ENCODE peak calls at places on chromosomes 4 and X, in eight cellular contexts. L is mucosa of gallbladder, K is tibial artery, W is upper lobe of left lung, Y is NCI-H2081, C is HS-5, Q is GM04504, E is ELF-1. B is an unnamed sample.

GRCh38 chr4:2684486-2684885 is 71.7 kb downstream of the TNIP2 start:
- DNase-seq in L (no peak), K (no peak), W (no peak), Y (no peak), C (no peak), Q (no peak), E (no peak), B (peak)

GRCh38 chrX:74009041-74009440 is 294.9 kb upstream of the ZCCHC13 start:
- DNase-seq in L (no peak), K (no peak), W (no peak), Y (no peak), C (no peak), Q (no peak), E (no peak), B (no peak)

GRCh38 chrX:38117485-38117884 is 103.2 kb downstream of the SRPX start:
- DNase-seq in L (peak), K (no peak), W (no peak), Y (peak), C (no peak), Q (no peak), E (no peak), B (no peak)

GRCh38 chr4:16859031-16859430 is 39.4 kb downstream of the LDB2 start:
- DNase-seq in L (no peak), K (no peak), W (no peak), Y (no peak), C (no peak), Q (no peak), E (no peak), B (no peak)

GRCh38 chr4:63090641-63091040 is 1318.6 kb downstream of the TECRL start:
- DNase-seq in L (no peak), K (no peak), W (no peak), Y (no peak), C (no peak), Q (no peak), E (no peak), B (no peak)

GRCh38 chr4:88390128-88390527 is 11.5 kb downstream of the HERC6 start:
- DNase-seq in L (no peak), K (no peak), W (no peak), Y (no peak), C (no peak), Q (no peak), E (no peak), B (no peak)

GRCh38 chrX:44344687-44345086 is 1.2 kb upstream of the EFHC2 start:
- DNase-seq in L (no peak), K (no peak), W (no peak), Y (no peak), C (no peak), Q (no peak), E (peak), B (no peak)

GRCh38 chr4:48931459-48931858 is 24.9 kb upstream of the OCIAD2 start:
- DNase-seq in L (no peak), K (no peak), W (no peak), Y (no peak), C (no peak), Q (no peak), E (peak), B (no peak)

GRCh38 chr4:75180217-75180616 is 247.3 kb downstream of the PARM1 start:
- DNase-seq in L (no peak), K (no peak), W (no peak), Y (no peak), C (no peak), Q (no peak), E (no peak), B (no peak)

GRCh38 chrX:8841911-8842310 is 40.7 kb upstream of the FAM9A start:
- DNase-seq in L (no peak), K (no peak), W (no peak), Y (no peak), C (no peak), Q (no peak), E (no peak), B (no peak)

GRCh38 chr4:173698557-173699262 is 168.7 kb upstream of the HAND2 start:
- DNase-seq in L (no peak), K (no peak), W (peak), Y (no peak), C (peak), Q (peak), E (no peak), B (no peak)

GRCh38 chrX:23861215-23861896 is 46.4 kb downstream of the APOO start:
- DNase-seq in L (no peak), K (no peak), W (no peak), Y (no peak), C (no peak), Q (no peak), E (no peak), B (no peak)

GRCh38 chrX:14508025-14508690 is 21.2 kb upstream of the GLRA2 start:
- DNase-seq in L (no peak), K (no peak), W (no peak), Y (no peak), C (no peak), Q (no peak), E (no peak), B (no peak)

GRCh38 chr4:85474818-85475630 is at the start of gene ARHGAP24:
- DNase-seq in L (peak), K (peak), W (peak), Y (peak), C (peak), Q (peak), E (peak), B (no peak)

GRCh38 chr4:52914051-52914605 is 52.0 kb downstream of the RASL11B start:
- DNase-seq in L (peak), K (no peak), W (no peak), Y (no peak), C (no peak), Q (peak), E (no peak), B (no peak)

GRCh38 chr4:112888617-112889016 is 160.8 kb upstream of the ANK2 start:
- DNase-seq in L (no peak), K (no peak), W (no peak), Y (no peak), C (no peak), Q (no peak), E (no peak), B (no peak)

GRCh38 chrX:120365968-120366367 is 4.1 kb downstream of the ATP1B4 start:
- DNase-seq in L (no peak), K (no peak), W (no peak), Y (no peak), C (no peak), Q (no peak), E (no peak), B (no peak)

GRCh38 chr4:123553279-123553678 is 156.7 kb downstream of the SPRY1 start:
- DNase-seq in L (no peak), K (no peak), W (no peak), Y (no peak), C (no peak), Q (no peak), E (no peak), B (no peak)

GRCh38 chrX:56564182-56564885 is 907 bp downstream of the UBQLN2 start:
- DNase-seq in L (no peak), K (no peak), W (no peak), Y (peak), C (peak), Q (peak), E (peak), B (peak)

GRCh38 chr4:94947681-94948108 is 189.9 kb downstream of the BMPR1B start:
- DNase-seq in L (no peak), K (no peak), W (no peak), Y (no peak), C (no peak), Q (no peak), E (peak), B (no peak)

GRCh38 chrX:17689971-17690409 is 47.3 kb upstream of the SCML1 start:
- DNase-seq in L (peak), K (peak), W (no peak), Y (peak), C (no peak), Q (peak), E (peak), B (no peak)

GRCh38 chrX:74835566-74835965 is 89.7 kb downstream of the NEXMIF start:
- DNase-seq in L (no peak), K (no peak), W (no peak), Y (no peak), C (no peak), Q (no peak), E (no peak), B (no peak)

GRCh38 chr4:9925750-9926439 is 95.4 kb downstream of the SLC2A9 start:
- DNase-seq in L (no peak), K (no peak), W (no peak), Y (peak), C (no peak), Q (no peak), E (no peak), B (no peak)

GRCh38 chr4:124713213-124713592 is 671 bp upstream of the ANKRD50 start:
- DNase-seq in L (peak), K (peak), W (peak), Y (peak), C (peak), Q (peak), E (peak), B (peak)

GRCh38 chr4:8589831-8590545 is 2.6 kb upstream of the CPZ start:
- DNase-seq in L (no peak), K (no peak), W (peak), Y (no peak), C (no peak), Q (no peak), E (no peak), B (no peak)

GRCh38 chr4:105992641-105993305 is 97.5 kb downstream of the NPNT start:
- DNase-seq in L (no peak), K (no peak), W (no peak), Y (no peak), C (no peak), Q (no peak), E (no peak), B (no peak)

GRCh38 chr4:142356797-142357196 is 489.3 kb downstream of the INPP4B start:
- DNase-seq in L (no peak), K (no peak), W (no peak), Y (no peak), C (no peak), Q (no peak), E (no peak), B (no peak)

GRCh38 chr4:141215972-141216761 is 4.5 kb upstream of the ZNF330 start:
- DNase-seq in L (no peak), K (no peak), W (no peak), Y (no peak), C (no peak), Q (no peak), E (no peak), B (no peak)

GRCh38 chrX:153878969-153879653 is 6.9 kb downstream of the L1CAM start:
- DNase-seq in L (no peak), K (no peak), W (no peak), Y (no peak), C (no peak), Q (no peak), E (peak), B (no peak)

GRCh38 chr4:684611-685010 is 4.3 kb downstream of the SLC49A3 start:
- DNase-seq in L (no peak), K (no peak), W (peak), Y (no peak), C (no peak), Q (no peak), E (no peak), B (no peak)

GRCh38 chr4:52098618-52099017 is 47.5 kb downstream of the SPATA18 start:
- DNase-seq in L (no peak), K (no peak), W (no peak), Y (no peak), C (no peak), Q (no peak), E (no peak), B (no peak)

GRCh38 chrX:63434665-63435064 is 83.5 kb upstream of the SPIN4 start:
- DNase-seq in L (no peak), K (no peak), W (no peak), Y (no peak), C (no peak), Q (no peak), E (peak), B (no peak)

GRCh38 chrX:153688071-153688470 is 345 bp downstream of the SLC6A8 start:
- DNase-seq in L (no peak), K (no peak), W (peak), Y (no peak), C (no peak), Q (no peak), E (no peak), B (no peak)

GRCh38 chr4:77172336-77172735 is 15.3 kb downstream of the CCNG2 start:
- DNase-seq in L (no peak), K (no peak), W (no peak), Y (no peak), C (peak), Q (peak), E (no peak), B (no peak)

B was measured in osteocyte.